ENCODE peak calls at places on chromosomes 7 and 10, in five cellular contexts. Z is activated naive CD4-positive, alpha-beta T cell treated with anti-CD3 and anti-CD28 coated beads, Interleukin-2, amount 10 ng/mL, durations not matched to agents 7 days and 5 days; W is naive thymus-derived CD4-positive, alpha-beta T cell; E is ureter; F is chondrocyte. N is an unnamed sample.

GRCh38 chr7:3440509-3440908 is 139.5 kb downstream of the SDK1 start:
- DNase-seq in E (no peak), W (no peak), Z (no peak), F (no peak), N (no peak)

GRCh38 chr7:143362126-143362961 is at the start of gene FAM131B:
- DNase-seq in W (no peak), E (no peak), Z (peak), F (no peak), N (no peak)

GRCh38 chr10:95221124-95221523 is 27.1 kb downstream of the ACSM6 start:
- DNase-seq in Z (no peak), E (no peak), F (no peak), W (no peak), N (no peak)

GRCh38 chr10:124683816-124684215 is 60.4 kb downstream of the FAM53B start:
- DNase-seq in F (no peak), E (no peak), Z (no peak), W (no peak), N (no peak)

GRCh38 chr10:131723601-131724530 is 176.9 kb upstream of the PPP2R2D start:
- DNase-seq in F (no peak), Z (no peak), W (no peak), E (no peak), N (no peak)

GRCh38 chr7:94205529-94205928 is 189.2 kb upstream of the COL1A2 start:
- DNase-seq in E (no peak), W (no peak), F (no peak), Z (no peak), N (no peak)

GRCh38 chr7:8931906-8932646 is 498.7 kb downstream of the NXPH1 start:
- DNase-seq in E (no peak), Z (no peak), W (no peak), F (no peak), N (no peak)

GRCh38 chr7:137386966-137387365 is 43.4 kb upstream of the PTN start:
- DNase-seq in E (no peak), Z (no peak), F (no peak), W (no peak), N (no peak)

GRCh38 chr7:106345421-106346166 is 60.8 kb upstream of the NAMPT start:
- DNase-seq in W (no peak), F (no peak), Z (no peak), E (no peak), N (no peak)

GRCh38 chr10:13831711-13832110 is 244.9 kb downstream of the PRPF18 start:
- DNase-seq in W (no peak), Z (no peak), F (no peak), E (no peak), N (no peak)

GRCh38 chr7:42511027-42511426 is 274.0 kb upstream of the GLI3 start:
- DNase-seq in W (no peak), E (no peak), Z (no peak), F (no peak), N (no peak)

GRCh38 chr7:115096262-115096661 is 174.4 kb downstream of the MDFIC start:
- DNase-seq in F (no peak), W (no peak), E (no peak), Z (no peak), N (peak)

GRCh38 chr7:86747698-86748097 is 104.0 kb downstream of the GRM3 start:
- DNase-seq in F (no peak), Z (no peak), E (no peak), W (no peak), N (no peak)

GRCh38 chr7:2732388-2732787 is 44.4 kb downstream of the AMZ1 start:
- DNase-seq in F (peak), W (no peak), E (peak), Z (no peak), N (no peak)

GRCh38 chr7:53604201-53604600 is 568.8 kb downstream of the POM121L12 start:
- DNase-seq in E (no peak), W (no peak), F (no peak), Z (no peak), N (no peak)

GRCh38 chr7:69598487-69599148 is 343 bp downstream of the AUTS2 start:
- DNase-seq in E (peak), F (no peak), W (no peak), Z (no peak), N (no peak)

GRCh38 chr7:113487925-113488731 is 369.8 kb upstream of the SMIM30 start:
- DNase-seq in E (no peak), W (no peak), F (no peak), Z (no peak), N (no peak)

GRCh38 chr10:58488921-58489320 is 23.8 kb upstream of the BICC1 start:
- DNase-seq in Z (no peak), F (no peak), W (no peak), E (no peak), N (peak)

GRCh38 chr7:23347007-23347681 is 48.0 kb downstream of the MALSU1 start:
- DNase-seq in E (no peak), F (no peak), Z (no peak), W (no peak), N (no peak)

GRCh38 chr7:101553771-101554445 is 75.2 kb downstream of the MYL10 start:
- DNase-seq in F (peak), W (no peak), E (peak), Z (peak), N (no peak)

GRCh38 chr7:143287321-143287934 is 723 bp upstream of the CASP2 start:
- DNase-seq in E (no peak), W (no peak), Z (no peak), F (no peak), N (no peak)

GRCh38 chr10:95925033-95925432 is 17.3 kb downstream of the CC2D2B start:
- DNase-seq in E (no peak), F (no peak), W (no peak), Z (no peak), N (no peak)

GRCh38 chr10:34137955-34138354 is 677.1 kb downstream of the PARD3 start:
- DNase-seq in F (no peak), Z (no peak), E (no peak), W (no peak), N (no peak)

GRCh38 chr7:110514973-110515372 is 576.0 kb upstream of the LRRN3 start:
- DNase-seq in E (no peak), F (no peak), Z (no peak), W (no peak), N (no peak)

GRCh38 chr10:11329055-11329673 is 282.3 kb downstream of the USP6NL start:
- DNase-seq in E (no peak), F (no peak), W (no peak), Z (no peak), N (no peak)

GRCh38 chr10:75071164-75071489 is 40.3 kb upstream of the SAMD8 start:
- DNase-seq in F (no peak), Z (no peak), W (no peak), E (no peak), N (no peak)

GRCh38 chr10:6721964-6722615 is 142.0 kb upstream of the PRKCQ start:
- DNase-seq in W (no peak), Z (no peak), E (no peak), F (no peak), N (no peak)

GRCh38 chr10:5314866-5315265 is 49.9 kb upstream of the UCN3 start:
- DNase-seq in Z (no peak), W (no peak), E (no peak), F (no peak), N (no peak)

GRCh38 chr10:60073781-60074656 is 167.7 kb upstream of the CCDC6 start:
- DNase-seq in F (no peak), E (no peak), W (no peak), Z (no peak), N (no peak)

GRCh38 chr7:149196705-149197171 is 1.4 kb downstream of the ZNF282 start:
- DNase-seq in F (no peak), W (no peak), Z (no peak), E (no peak), N (no peak)

GRCh38 chr10:66778351-66778750 is 147.5 kb upstream of the LRRTM3 start:
- DNase-seq in E (no peak), Z (no peak), F (no peak), W (no peak), N (no peak)

GRCh38 chr10:104291439-104291951 is 22.5 kb downstream of the GSTO2 start:
- DNase-seq in F (peak), W (peak), E (peak), Z (peak), N (peak)

N was measured in NCI-H446.